ENCODE peak calls at places on chromosomes 5 and 9, in four cellular contexts. One of them, this sample, is unnamed.

GRCh38 chr9:128635266-128636023 is 21.2 kb downstream of the DYNC2I2 start:
- DNase-seq in cardiac muscle cell: peak
- DNase-seq in prostate gland: peak
- DNase-seq in CD8-positive, alpha-beta T cell: no peak
- DNase-seq in this sample: peak

GRCh38 chr9:124349675-124350484 is 65.4 kb downstream of the PSMB7 start:
- DNase-seq in cardiac muscle cell: no peak
- DNase-seq in prostate gland: no peak
- DNase-seq in CD8-positive, alpha-beta T cell: no peak
- DNase-seq in this sample: no peak

GRCh38 chr5:155126573-155126972 is 113.0 kb downstream of the KIF4B start:
- DNase-seq in cardiac muscle cell: no peak
- DNase-seq in prostate gland: no peak
- DNase-seq in CD8-positive, alpha-beta T cell: no peak
- DNase-seq in this sample: no peak

GRCh38 chr5:4295663-4296339 is 700.2 kb downstream of the IRX1 start:
- DNase-seq in cardiac muscle cell: peak
- DNase-seq in prostate gland: no peak
- DNase-seq in CD8-positive, alpha-beta T cell: no peak
- DNase-seq in this sample: peak

GRCh38 chr5:81232449-81233079 is 558 bp upstream of the CKMT2 start:
- DNase-seq in cardiac muscle cell: peak
- DNase-seq in prostate gland: no peak
- DNase-seq in CD8-positive, alpha-beta T cell: no peak
- DNase-seq in this sample: no peak

GRCh38 chr5:136032564-136032963 is 3.8 kb downstream of the TGFBI start:
- DNase-seq in cardiac muscle cell: no peak
- DNase-seq in prostate gland: no peak
- DNase-seq in CD8-positive, alpha-beta T cell: no peak
- DNase-seq in this sample: no peak

GRCh38 chr9:137044502-137045177 is 1.3 kb downstream of the NPDC1 start:
- DNase-seq in cardiac muscle cell: no peak
- DNase-seq in prostate gland: no peak
- DNase-seq in CD8-positive, alpha-beta T cell: no peak
- DNase-seq in this sample: no peak

GRCh38 chr9:85743290-85744128 is 1.8 kb upstream of the AGTPBP1 start:
- DNase-seq in cardiac muscle cell: no peak
- DNase-seq in prostate gland: no peak
- DNase-seq in CD8-positive, alpha-beta T cell: no peak
- DNase-seq in this sample: no peak

GRCh38 chr9:91803143-91803940 is 146.7 kb downstream of the ROR2 start:
- DNase-seq in cardiac muscle cell: no peak
- DNase-seq in prostate gland: no peak
- DNase-seq in CD8-positive, alpha-beta T cell: no peak
- DNase-seq in this sample: no peak

This sample was measured in endothelial cell.